ENCODE peak calls at places on chromosomes 6 and 20, in ten cellular contexts. R, I, H, L, M, A, C, O, T and N are unnamed samples.

GRCh38 chr6:144395014-144395413 is 109.9 kb downstream of the UTRN start:
- DNase-seq in M (no peak), I (no peak), T (no peak), R (no peak), C (peak; percentile 45), H (no peak), A (no peak), L (no peak), O (no peak), N (no peak)

GRCh38 chr6:16819752-16820151 is 58.5 kb upstream of the ATXN1 start:
- DNase-seq in I (no peak), C (peak; percentile 36), H (no peak), M (no peak), R (no peak), O (no peak), L (no peak), A (no peak), T (no peak), N (no peak)

GRCh38 chr6:29016559-29017427 is 11.7 kb upstream of the ZNF311 start:
- DNase-seq in C (peak; percentile 87), O (peak; percentile 79), H (peak; percentile 82), A (peak; percentile 75), M (peak; percentile 81), L (peak; percentile 63), T (no peak), R (peak; percentile 61), I (peak; percentile 86), N (peak; percentile 85)

GRCh38 chr20:6582449-6582848 is 185.0 kb upstream of the BMP2 start:
- DNase-seq in T (no peak), H (no peak), L (no peak), O (no peak), M (no peak), R (no peak), I (no peak), C (no peak), A (no peak), N (no peak)

GRCh38 chr6:107846262-107846795 is 22.2 kb upstream of the SCML4 start:
- DNase-seq in I (no peak), C (no peak), T (no peak), A (no peak), R (no peak), M (no peak), L (no peak), O (no peak), H (no peak), N (no peak)

GRCh38 chr6:145070791-145071190 is 664.5 kb downstream of the EPM2A start:
- DNase-seq in M (no peak), A (no peak), I (no peak), L (no peak), R (no peak), H (no peak), C (peak; percentile 53), T (peak; percentile 80), O (no peak), N (no peak)

GRCh38 chr20:53898558-53898931 is 171.8 kb downstream of the BCAS1 start:
- DNase-seq in C (no peak), R (no peak), H (no peak), L (no peak), T (no peak), M (no peak), O (no peak), I (no peak), A (no peak), N (no peak)

GRCh38 chr20:59955131-59955796 is 3.0 kb upstream of the CDH26 start:
- DNase-seq in T (no peak), H (no peak), I (no peak), R (no peak), A (no peak), C (peak; percentile 10), L (no peak), O (peak; percentile 38), M (no peak), N (no peak)

GRCh38 chr20:19249515-19249914 is 37.1 kb downstream of the SLC24A3 start:
- DNase-seq in C (peak; percentile 78), I (peak; percentile 33), R (no peak), M (no peak), T (no peak), L (no peak), H (no peak), A (no peak), O (no peak), N (no peak)

GRCh38 chr20:3209946-3210317 is 634 bp downstream of the ITPA start:
- DNase-seq in H (no peak), I (peak; percentile 13), A (no peak), T (no peak), L (no peak), R (no peak), O (no peak), M (no peak), C (peak; percentile 38), N (no peak)

GRCh38 chr6:103215835-103216234 is 1643.9 kb downstream of the HACE1 start:
- DNase-seq in T (no peak), I (no peak), A (no peak), L (no peak), H (no peak), O (no peak), M (no peak), R (no peak), C (peak; percentile 7), N (no peak)

GRCh38 chr20:12067686-12068085 is 150.0 kb downstream of the BTBD3 start:
- DNase-seq in H (no peak), R (no peak), I (no peak), O (no peak), A (no peak), T (no peak), M (no peak), C (no peak), L (no peak), N (no peak)

GRCh38 chr6:34300332-34300751 is 51.5 kb upstream of the SMIM29 start:
- DNase-seq in T (no peak), R (no peak), O (peak; percentile 33), A (no peak), L (no peak), I (no peak), M (no peak), H (no peak), C (no peak), N (no peak)

GRCh38 chr6:103327079-103327478 is 1532.6 kb downstream of the HACE1 start:
- DNase-seq in T (no peak), L (no peak), M (peak; percentile 78), R (no peak), I (no peak), A (peak; percentile 32), H (no peak), O (no peak), C (no peak), N (peak; percentile 5)

GRCh38 chr6:12381587-12381986 is 91.4 kb downstream of the EDN1 start:
- DNase-seq in O (no peak), A (no peak), L (no peak), H (no peak), I (no peak), R (no peak), C (peak; percentile 33), M (no peak), T (no peak), N (no peak)

GRCh38 chr6:41327177-41327576 is 8.2 kb upstream of the NCR2 start:
- DNase-seq in R (no peak), I (no peak), C (no peak), T (no peak), H (no peak), M (no peak), L (no peak), O (no peak), A (no peak), N (no peak)

GRCh38 chr6:32815996-32816395 is 806 bp downstream of the HLA-DOB start:
- DNase-seq in A (no peak), I (no peak), O (peak; percentile 53), T (no peak), R (no peak), H (no peak), C (no peak), L (no peak), M (no peak), N (no peak)

GRCh38 chr6:125793863-125794262 is 3.1 kb downstream of the NCOA7 start:
- DNase-seq in I (no peak), C (peak; percentile 37), T (no peak), A (peak; percentile 23), H (no peak), O (no peak), L (no peak), R (no peak), M (no peak), N (no peak)

GRCh38 chr6:29005183-29005885 is at the start of gene ZNF311:
- DNase-seq in H (no peak), C (peak; percentile 80), O (no peak), R (no peak), T (no peak), I (peak; percentile 85), L (no peak), A (no peak), M (peak; percentile 41), N (no peak)

GRCh38 chr20:37914367-37914671 is 11.4 kb downstream of the VSTM2L start:
- DNase-seq in M (no peak), T (no peak), O (no peak), L (no peak), H (no peak), R (no peak), A (no peak), C (no peak), I (no peak), N (no peak)
- TF ChIP-seq CTCF in M (no peak), T (no peak), O (no peak), L (no peak), H (no peak), R (no peak), A (no peak), C (no peak), I (no peak), N (no peak)

GRCh38 chr6:141269684-141270083 is 863.0 kb upstream of the GJE1 start:
- DNase-seq in A (no peak), R (no peak), I (no peak), M (no peak), O (no peak), H (no peak), C (no peak), L (no peak), T (no peak), N (no peak)
- TF ChIP-seq CTCF in A (no peak), R (no peak), I (no peak), M (no peak), O (no peak), H (no peak), C (no peak), L (no peak), T (no peak), N (no peak)

GRCh38 chr20:46151936-46152335 is 33.8 kb downstream of the CD40 start:
- DNase-seq in L (no peak), O (peak; percentile 69), R (no peak), H (no peak), A (no peak), T (no peak), M (peak; percentile 66), I (no peak), C (no peak), N (peak; percentile 53)
- TF ChIP-seq CTCF in L (no peak), O (peak; percentile 23), R (no peak), H (no peak), A (peak; percentile 64), T (peak; percentile 9), M (peak; percentile 72), I (peak; percentile 27), C (peak; percentile 19), N (peak; percentile 44)

DNA sequence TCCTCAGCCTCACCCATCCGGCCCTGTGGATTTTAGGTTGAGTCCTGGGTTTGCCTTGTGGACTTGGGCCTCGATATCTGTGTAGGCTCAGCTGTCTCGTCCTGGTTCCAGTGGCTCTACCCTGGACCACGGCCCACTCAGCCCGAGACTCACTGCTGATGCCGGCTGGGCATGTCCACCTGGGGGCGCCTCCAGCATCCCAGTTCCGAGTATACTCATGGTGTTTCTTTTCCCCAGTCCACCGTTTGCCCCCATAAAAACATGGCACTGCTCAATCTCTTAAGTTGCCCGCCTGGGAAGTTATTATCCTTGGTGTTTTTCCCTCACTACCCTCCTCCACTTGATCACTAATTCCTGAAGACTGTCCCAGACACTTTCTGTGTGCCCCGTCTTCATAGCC is 99.1 kb downstream of the ARID1B start:
- DNase-seq in H (no peak), I (no peak), A (no peak), L (no peak), R (peak; percentile 47), M (peak; percentile 53), C (no peak), O (no peak), T (no peak), N (no peak)
- TF ChIP-seq CTCF in H (no peak), I (peak; percentile 32), A (peak; percentile 47), L (no peak), R (peak; percentile 40), M (peak; percentile 17), C (peak; percentile 48), O (peak; percentile 28), T (peak; percentile 22), N (no peak)